ENCODE peak calls at places on chromosomes 11 and 22, in seven cellular contexts. V, Z, B, L, T, U and Y are unnamed samples.

GRCh38 chr11:113593698-113594308 is 112.3 kb downstream of the TMPRSS5 start:
- DNase-seq in V (no peak), L (no peak), U (no peak), Z (no peak), B (no peak), T (no peak), Y (no peak)

GRCh38 chr11:119863236-119863635 is 134.2 kb upstream of the NECTIN1 start:
- DNase-seq in L (no peak), Z (no peak), V (no peak), B (no peak), U (no peak), T (no peak), Y (no peak)

GRCh38 chr22:40634119-40634903 is 2.2 kb downstream of the MRTFA start:
- DNase-seq in B (no peak), Z (no peak), V (no peak), U (no peak), L (no peak), T (no peak), Y (no peak)

GRCh38 chr11:114110948-114111347 is 51.4 kb downstream of the ZBTB16 start:
- DNase-seq in T (peak; percentile 32), U (no peak), B (no peak), Z (no peak), L (no peak), V (no peak), Y (no peak)

GRCh38 chr11:99020324-99021225 is at the start of gene CNTN5:
- DNase-seq in T (no peak), B (peak; percentile 41), L (no peak), U (peak; percentile 4), Z (peak; percentile 15), V (peak; percentile 85), Y (no peak)

GRCh38 chr11:47305734-47306483 is 36.0 kb downstream of the MADD start:
- DNase-seq in U (no peak), Z (no peak), T (peak; percentile 35), B (no peak), L (no peak), V (no peak), Y (peak; percentile 8)

GRCh38 chr22:45450931-45451651 is 37.6 kb downstream of the RIBC2 start:
- DNase-seq in Z (no peak), L (no peak), T (peak; percentile 27), U (no peak), V (no peak), B (no peak), Y (peak; percentile 95)

GRCh38 chr22:30605449-30606110 is 1.4 kb upstream of the TCN2 start:
- DNase-seq in T (peak; percentile 21), B (peak; percentile 58), U (peak; percentile 11), V (peak; percentile 47), Z (peak; percentile 69), L (peak; percentile 52), Y (peak; percentile 86)

GRCh38 chr11:59523541-59523940 is 12.2 kb downstream of the OR4D9 start:
- DNase-seq in U (no peak), T (no peak), Z (peak; percentile 30), V (peak; percentile 24), L (peak; percentile 19), B (peak; percentile 17), Y (no peak)

GRCh38 chr22:27454807-27455450 is 346.6 kb downstream of the MN1 start:
- DNase-seq in T (no peak), V (no peak), B (no peak), L (no peak), Z (no peak), U (no peak), Y (no peak)

GRCh38 chr11:117089685-117090084 is 8.5 kb downstream of the SIK3 start:
- DNase-seq in L (peak; percentile 42), B (peak; percentile 92), T (no peak), V (no peak), U (peak; percentile 90), Z (no peak), Y (no peak)

GRCh38 chr11:93288079-93288478 is 42.5 kb upstream of the DEUP1 start:
- DNase-seq in B (peak; percentile 25), L (no peak), T (no peak), V (no peak), U (no peak), Z (no peak), Y (no peak)

GRCh38 chr22:21650823-21651520 is 8.9 kb downstream of the SDF2L1 start:
- DNase-seq in L (no peak), V (peak; percentile 48), Z (no peak), U (no peak), B (no peak), T (no peak), Y (no peak)

GRCh38 chr11:117300773-117301172 is 9.6 kb downstream of the BACE1-AS start:
- DNase-seq in T (no peak), L (no peak), V (no peak), B (no peak), U (no peak), Z (no peak), Y (peak; percentile 68)

GRCh38 chr11:75563978-75564552 is 2.0 kb downstream of the SERPINH1 start:
- DNase-seq in U (peak; percentile 80), B (no peak), V (peak; percentile 91), T (no peak), Z (no peak), L (no peak), Y (peak; percentile 97)

GRCh38 chr11:12377106-12377823 is at the start of gene PARVA:
- DNase-seq in U (peak; percentile 46), V (peak; percentile 93), Z (peak; percentile 78), B (peak; percentile 66), L (peak; percentile 15), T (peak; percentile 44), Y (peak; percentile 80)
- H3K4me1 ChIP-seq in U (peaks cover 28% of the 10 kb centered on the region), V (no peaks in the 10 kb centered on the region), Z (peaks cover 11% of the 10 kb centered on the region), B (peaks cover 14% of the 10 kb centered on the region), L (peaks cover 21% of the 10 kb centered on the region), T (no peaks in the 10 kb centered on the region), Y (peaks cover 30% of the 10 kb centered on the region)

GRCh38 chr11:17185938-17186337 is 21.8 kb downstream of the PIK3C2A start:
- DNase-seq in V (peak; percentile 21), Z (no peak), U (no peak), T (no peak), B (no peak), L (no peak), Y (no peak)
- H3K4me1 ChIP-seq in V (peaks cover 7% of the 10 kb centered on the region), Z (no peaks in the 10 kb centered on the region), U (no peaks in the 10 kb centered on the region), T (no peaks in the 10 kb centered on the region), B (no peaks in the 10 kb centered on the region), L (no peaks in the 10 kb centered on the region), Y (no peaks in the 10 kb centered on the region)

GRCh38 chr22:20033045-20033706 is 12.3 kb downstream of the TANGO2 start:
- DNase-seq in U (no peak), Z (no peak), T (no peak), L (no peak), V (no peak), B (no peak), Y (peak; percentile 83)

GRCh38 chr22:20029550-20030225 is 8.8 kb downstream of the TANGO2 start:
- DNase-seq in U (no peak), L (no peak), B (no peak), T (no peak), V (no peak), Z (no peak), Y (peak; percentile 65)

GRCh38 chr22:20032407-20032991 is 11.6 kb downstream of the TANGO2 start:
- DNase-seq in T (no peak), L (no peak), Z (no peak), B (no peak), V (no peak), U (no peak), Y (peak; percentile 77)

GRCh38 chr22:20034143-20034542 is 13.2 kb downstream of the TANGO2 start:
- DNase-seq in T (no peak), L (no peak), V (no peak), Z (no peak), B (no peak), U (no peak), Y (peak; percentile 85)

GRCh38 chr22:20031732-20032406 is 11.0 kb downstream of the TANGO2 start:
- DNase-seq in T (no peak), U (peak; percentile 39), L (no peak), Z (no peak), B (no peak), V (no peak), Y (peak; percentile 48)
- H3K4me1 ChIP-seq in T (no peaks in the 10 kb centered on the region), U (peaks cover 6% of the 10 kb centered on the region), L (peaks cover 14% of the 10 kb centered on the region), Z (no peaks in the 10 kb centered on the region), B (no peaks in the 10 kb centered on the region), V (no peaks in the 10 kb centered on the region), Y (peaks cover 7% of the 10 kb centered on the region)

GRCh38 chr22:46617250-46618103 is 2.7 kb upstream of the GRAMD4 start:
- DNase-seq in B (no peak), V (no peak), L (no peak), Z (no peak), U (no peak), T (no peak), Y (peak; percentile 91)
- H3K4me1 ChIP-seq in B (no peaks in the 10 kb centered on the region), V (peaks cover 16% of the 10 kb centered on the region), L (no peaks in the 10 kb centered on the region), Z (peaks cover 13% of the 10 kb centered on the region), U (peaks cover 14% of the 10 kb centered on the region), T (no peaks in the 10 kb centered on the region), Y (no peaks in the 10 kb centered on the region)

GRCh38 chr11:118619444-118620205 is 12.2 kb downstream of the PHLDB1 start:
- DNase-seq in L (no peak), V (no peak), Z (peak; percentile 53), T (no peak), B (peak; percentile 92), U (peak; percentile 94), Y (peak; percentile 95)
- H3K4me1 ChIP-seq in L (peaks cover 68% of the 10 kb centered on the region), V (peaks cover 71% of the 10 kb centered on the region), Z (peaks cover 81% of the 10 kb centered on the region), T (peaks cover 20% of the 10 kb centered on the region), B (peaks cover 51% of the 10 kb centered on the region), U (peaks cover 64% of the 10 kb centered on the region), Y (peaks cover 67% of the 10 kb centered on the region)

GRCh38 chr11:34438529-34439507 is at the start of gene CAT:
- DNase-seq in B (peak; percentile 96), T (peak; percentile 97), Z (peak; percentile 97), L (peak; percentile 94), U (peak; percentile 97), V (no peak), Y (peak; percentile 98)
- H3K4me1 ChIP-seq in B (peaks cover 27% of the 10 kb centered on the region), T (no peaks in the 10 kb centered on the region), Z (peaks cover 12% of the 10 kb centered on the region), L (peaks cover 21% of the 10 kb centered on the region), U (peaks cover 9% of the 10 kb centered on the region), V (no peaks in the 10 kb centered on the region), Y (peaks cover 20% of the 10 kb centered on the region)